ENCODE peak calls at places on chromosomes 3 and 15, in six cellular contexts. B is IMR-90, D is H1, S is neuronal stem cell, Q is mesendoderm, A is mesenchymal stem cell. U is an unnamed sample. For H3K36me3, the result is how much of the 10 kb centered on the place peaks cover.

GRCh38 chr3:139198929-139199328 is 144.9 kb upstream of the MRPS22 start:
- DNase-seq in B (peak), D (no peak), S (no peak), Q (no peak), A (peak), U (peak)

GRCh38 chr3:172939651-172940293 is 189.2 kb downstream of the ECT2 start:
- DNase-seq in B (no peak), D (no peak), S (no peak), Q (peak), A (no peak), U (no peak)

GRCh38 chr3:195001261-195001660 is 269.7 kb downstream of the XXYLT1 start:
- DNase-seq in B (no peak), D (no peak), S (no peak), Q (no peak), A (no peak), U (no peak)

GRCh38 chr3:67916353-67916752 is 261.9 kb upstream of the SUCLG2 start:
- DNase-seq in B (no peak), D (no peak), S (no peak), Q (no peak), A (no peak), U (no peak)

GRCh38 chr3:158738653-158739052 is 6.4 kb upstream of the RARRES1 start:
- DNase-seq in B (no peak), D (no peak), S (no peak), Q (no peak), A (no peak), U (no peak)

GRCh38 chr3:111732248-111732879 is 126.7 kb upstream of the PHLDB2 start:
- DNase-seq in B (no peak), D (no peak), S (no peak), Q (no peak), A (no peak), U (no peak)

GRCh38 chr15:83379574-83379973 is 67.6 kb upstream of the SH3GL3 start:
- DNase-seq in B (no peak), D (no peak), S (no peak), Q (peak), A (peak), U (peak)

GRCh38 chr15:32657198-32657886 is 15.8 kb downstream of the SCG5 start:
- DNase-seq in B (no peak), D (no peak), S (no peak), Q (no peak), A (no peak), U (no peak)

GRCh38 chr15:25335279-25335678 is 103.5 kb downstream of the UBE3A start:
- DNase-seq in B (no peak), D (no peak), S (no peak), Q (no peak), A (no peak), U (no peak)

GRCh38 chr3:121942116-121942786 is 48.0 kb downstream of the SLC15A2 start:
- DNase-seq in B (peak), D (no peak), S (no peak), Q (no peak), A (no peak), U (peak)

GRCh38 chr3:35067750-35068149 is 571.6 kb upstream of the ARPP21 start:
- DNase-seq in B (no peak), D (no peak), S (no peak), Q (no peak), A (no peak), U (no peak)

GRCh38 chr3:110101361-110101760 is 764.0 kb upstream of the DPPA4 start:
- DNase-seq in B (peak), D (no peak), S (no peak), Q (no peak), A (no peak), U (no peak)

GRCh38 chr15:91824256-91824655 is 29.3 kb upstream of the SLCO3A1 start:
- DNase-seq in B (no peak), D (no peak), S (no peak), Q (no peak), A (no peak), U (no peak)

DNA sequence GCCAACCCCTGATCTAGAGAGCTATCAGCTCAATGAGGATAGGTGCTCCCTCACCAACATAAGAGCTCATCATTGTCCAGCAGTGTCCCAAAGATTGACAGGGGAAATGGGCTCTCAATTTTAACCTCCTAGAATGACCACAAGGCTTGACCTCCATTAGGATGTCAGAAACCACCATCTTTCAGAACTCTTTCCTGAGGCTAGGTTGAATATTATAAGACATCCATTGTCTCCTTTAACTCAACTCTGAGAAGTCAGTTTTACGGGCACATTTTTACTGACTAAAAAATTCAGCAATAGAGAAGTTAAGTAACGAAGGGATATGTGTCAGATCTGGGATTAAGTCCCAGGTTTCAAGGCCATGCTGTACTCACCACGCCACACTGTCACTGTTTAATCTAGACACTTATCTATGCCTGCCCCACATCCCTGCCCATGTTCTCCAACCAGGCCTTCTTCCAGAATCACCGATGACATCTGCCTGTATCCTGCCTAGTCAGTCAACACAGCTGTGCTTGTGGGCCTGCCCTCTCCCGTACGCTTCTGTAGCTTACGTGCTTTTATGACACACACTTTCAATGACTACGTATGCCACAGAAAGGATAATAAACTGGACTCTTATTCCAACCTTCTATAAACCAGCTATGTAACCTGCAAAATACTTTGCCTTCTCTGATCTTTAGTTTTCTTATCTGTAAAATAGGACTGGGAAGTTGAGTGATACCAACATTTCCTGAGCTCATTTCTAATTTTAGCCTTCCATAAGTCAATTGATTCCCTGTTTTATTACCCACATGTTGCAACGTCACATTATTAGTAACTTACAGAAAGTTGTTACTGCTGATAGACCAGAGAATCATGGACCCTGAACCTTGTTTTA is 17.2 kb upstream of the MUC13 start:
- DNase-seq in B (peak), D (no peak), S (no peak), Q (no peak), A (no peak), U (no peak)
- H3K36me3 ChIP-seq in B (under half), D (under half), S (under half), Q (under half), A (under half), U (under half)

GRCh38 chr3:123522666-123523412 is 62.0 kb downstream of the HACD2 start:
- DNase-seq in B (no peak), D (no peak), S (no peak), Q (no peak), A (no peak), U (no peak)
- H4K8ac ChIP-seq in B (no peak), D (no peak), S (no peak), Q (no peak), A (no peak), U (no peak)

GRCh38 chr3:137282871-137283270 is 325.1 kb downstream of the IL20RB start:
- DNase-seq in B (no peak), D (no peak), S (no peak), Q (no peak), A (no peak), U (no peak)
- H3K36me3 ChIP-seq in B (under half), D (under half), S (under half), Q (under half), A (under half), U (under half)

GRCh38 chr3:10291139-10291500 is 1.6 kb downstream of the GHRL start:
- DNase-seq in B (no peak), D (no peak), S (no peak), Q (no peak), A (no peak), U (no peak)

GRCh38 chr3:10290476-10291138 is 2.1 kb downstream of the GHRL start:
- DNase-seq in B (no peak), D (no peak), S (no peak), Q (no peak), A (no peak), U (no peak)

GRCh38 chr3:10291641-10292040 is 1.1 kb downstream of the GHRL start:
- DNase-seq in B (no peak), D (no peak), S (no peak), Q (no peak), A (no peak), U (no peak)

GRCh38 chr3:10294030-10294591 is 1.4 kb upstream of the GHRL start:
- DNase-seq in B (no peak), D (no peak), S (no peak), Q (no peak), A (no peak), U (no peak)

GRCh38 chr3:10292505-10293419 is at the start of gene GHRL:
- DNase-seq in B (no peak), D (no peak), S (no peak), Q (no peak), A (peak), U (no peak)
- H4K8ac ChIP-seq in B (no peak), D (no peak), S (peak), Q (no peak), A (peak), U (no peak)

GRCh38 chr3:100745617-100746016 is 36.3 kb downstream of the TFG start:
- DNase-seq in B (no peak), D (no peak), S (no peak), Q (no peak), A (no peak), U (no peak)
- H3K36me3 ChIP-seq in B (under half), D (under half), S (half or more), Q (under half), A (half or more), U (under half)

U was measured in trophoblast cell.